ENCODE peak calls at places on chromosomes 11 and 22, in four cellular contexts. W, Z, C and D are unnamed samples.

GRCh38 chr22:36337365-36338130 is 50.2 kb downstream of the MYH9 start:
- DNase-seq in W (no peak), Z (no peak), C (no peak), D (no peak)

GRCh38 chr11:107182983-107183382 is 164.7 kb upstream of the GUCY1A2 start:
- DNase-seq in W (no peak), Z (no peak), C (no peak), D (no peak)

GRCh38 chr11:102882389-102883024 is 7.7 kb upstream of the MMP12 start:
- DNase-seq in W (no peak), Z (no peak), C (peak; percentile 31), D (no peak)

GRCh38 chr11:57203359-57203758 is 21.6 kb downstream of the LRRC55 start:
- DNase-seq in W (no peak), Z (peak; percentile 85), C (no peak), D (peak; percentile 69)

GRCh38 chr11:100918551-100919500 is 210.8 kb downstream of the PGR start:
- DNase-seq in W (no peak), Z (peak; percentile 26), C (peak; percentile 54), D (no peak)

GRCh38 chr11:88779551-88779950 is 286.2 kb downstream of the GRM5 start:
- DNase-seq in W (no peak), Z (peak; percentile 77), C (peak; percentile 17), D (peak; percentile 17)

GRCh38 chr11:1405186-1406020 is 15.7 kb downstream of the BRSK2 start:
- DNase-seq in W (no peak), Z (no peak), C (no peak), D (no peak)

GRCh38 chr11:75311858-75312288 is 39.6 kb downstream of the ARRB1 start:
- DNase-seq in W (no peak), Z (peak; percentile 31), C (peak; percentile 68), D (no peak)

GRCh38 chr11:120068114-120068573 is 69.8 kb downstream of the TRIM29 start:
- DNase-seq in W (no peak), Z (peak; percentile 3), C (peak; percentile 62), D (peak; percentile 35)

GRCh38 chr22:35531202-35531601 is 9.4 kb upstream of the RASD2 start:
- DNase-seq in W (no peak), Z (no peak), C (no peak), D (no peak)

GRCh38 chr22:39090426-39091064 is 6.5 kb upstream of the APOBEC3H start:
- DNase-seq in W (peak; percentile 88), Z (no peak), C (no peak), D (no peak)

GRCh38 chr11:128328955-128329551 is 258.3 kb downstream of the ETS1 start:
- DNase-seq in W (no peak), Z (no peak), C (no peak), D (peak; percentile 94)

GRCh38 chr22:38873469-38874411 is 1.7 kb upstream of the CBX6 start:
- DNase-seq in W (peak; percentile 62), Z (no peak), C (no peak), D (no peak)

GRCh38 chr11:75233688-75234295 is 6.8 kb upstream of the TPBGL start:
- DNase-seq in W (peak; percentile 37), Z (peak; percentile 57), C (peak; percentile 76), D (peak; percentile 78)